ENCODE peak calls at places on chromosome 16, in five cellular contexts. H, R, A, P and Y are unnamed samples.

GRCh38 chr16:76235426-76235825 is 41.8 kb upstream of the CNTNAP4 start:
- DNase-seq in P (no peak), R (no peak), H (no peak), A (no peak), Y (no peak)

GRCh38 chr16:70455910-70456309 is 1.5 kb downstream of the FCSK start:
- DNase-seq in H (no peak), P (no peak), R (peak; percentile 42), A (no peak), Y (no peak)

GRCh38 chr16:56477096-56477878 is 25.9 kb downstream of the OGFOD1 start:
- DNase-seq in R (no peak), H (peak; percentile 86), P (peak; percentile 59), A (no peak), Y (peak; percentile 30)

GRCh38 chr16:2333772-2334379 is 6.7 kb downstream of the ABCA3 start:
- DNase-seq in P (no peak), R (no peak), H (no peak), A (no peak), Y (no peak)

GRCh38 chr16:48217708-48218107 is 26.4 kb upstream of the LONP2 start:
- DNase-seq in P (no peak), H (peak; percentile 23), R (no peak), A (no peak), Y (no peak)

GRCh38 chr16:6360641-6361040 is 972.0 kb upstream of the RBFOX1 start:
- DNase-seq in H (no peak), P (no peak), A (no peak), R (no peak), Y (no peak)

GRCh38 chr16:82660078-82660645 is 33.4 kb downstream of the CDH13 start:
- DNase-seq in P (no peak), A (no peak), H (peak; percentile 80), R (no peak), Y (peak; percentile 57)

GRCh38 chr16:55759983-55760664 is 72.8 kb downstream of the CES1 start:
- DNase-seq in A (no peak), P (no peak), R (no peak), H (no peak), Y (no peak)

GRCh38 chr16:70395345-70395901 is 43.5 kb downstream of the ST3GAL2 start:
- DNase-seq in H (peak; percentile 56), A (peak; percentile 75), P (no peak), R (peak; percentile 76), Y (peak; percentile 73)

GRCh38 chr16:75614247-75614897 is 8.7 kb downstream of the ADAT1 start:
- DNase-seq in R (no peak), A (no peak), H (peak; percentile 26), P (peak; percentile 22), Y (no peak)

GRCh38 chr16:47750371-47750770 is 289.2 kb downstream of the PHKB start:
- DNase-seq in R (no peak), H (no peak), P (no peak), A (no peak), Y (no peak)

GRCh38 chr16:51880776-51881175 is 666.2 kb downstream of the TOX3 start:
- DNase-seq in H (peak; percentile 47), P (peak; percentile 58), A (no peak), R (no peak), Y (no peak)

GRCh38 chr16:26316683-26317464 is 625.1 kb downstream of the HS3ST4 start:
- DNase-seq in H (no peak), P (no peak), R (no peak), A (no peak), Y (no peak)

GRCh38 chr16:89197033-89197632 is 3.2 kb downstream of the SLC22A31 start:
- DNase-seq in R (no peak), H (no peak), A (no peak), P (no peak), Y (no peak)

GRCh38 chr16:88453621-88454314 is 688 bp downstream of the ZFPM1 start:
- DNase-seq in R (peak; percentile 24), A (no peak), H (no peak), P (no peak), Y (peak; percentile 59)

GRCh38 chr16:84599528-84600202 is 18.2 kb downstream of the COTL1 start:
- DNase-seq in H (peak; percentile 94), A (peak; percentile 76), R (peak; percentile 71), P (no peak), Y (peak; percentile 93)

GRCh38 chr16:2692948-2693651 is 10.8 kb downstream of the KCTD5 start:
- DNase-seq in H (no peak), A (no peak), R (no peak), P (no peak), Y (no peak)

GRCh38 chr16:65954446-65954845 is 412.0 kb upstream of the CDH5 start:
- DNase-seq in A (no peak), H (no peak), R (no peak), P (no peak), Y (no peak)
- TF ChIP-seq CTCF in A (no peak), H (no peak), R (no peak), P (no peak), Y (no peak)

GRCh38 chr16:30063893-30064745 is 1.4 kb upstream of the ALDOA start:
- DNase-seq in R (peak; percentile 87), P (no peak), A (peak; percentile 92), H (no peak), Y (peak; percentile 87)
- TF ChIP-seq CTCF in R (peak; percentile 78), P (peak; percentile 15), A (peak; percentile 31), H (peak; percentile 19), Y (no peak)

GRCh38 chr16:22627043-22627442 is 116.4 kb downstream of the NPIPB5 start:
- DNase-seq in H (no peak), R (no peak), A (no peak), P (no peak), Y (no peak)
- TF ChIP-seq CTCF in H (no peak), R (no peak), A (no peak), P (no peak), Y (no peak)

GRCh38 chr16:85675528-85675927 is 13.2 kb downstream of the GINS2 start:
- DNase-seq in A (no peak), P (no peak), H (peak; percentile 55), R (peak; percentile 43), Y (no peak)
- TF ChIP-seq CTCF in A (no peak), P (peak; percentile 48), H (peak; percentile 66), R (peak; percentile 75), Y (no peak)

DNA sequence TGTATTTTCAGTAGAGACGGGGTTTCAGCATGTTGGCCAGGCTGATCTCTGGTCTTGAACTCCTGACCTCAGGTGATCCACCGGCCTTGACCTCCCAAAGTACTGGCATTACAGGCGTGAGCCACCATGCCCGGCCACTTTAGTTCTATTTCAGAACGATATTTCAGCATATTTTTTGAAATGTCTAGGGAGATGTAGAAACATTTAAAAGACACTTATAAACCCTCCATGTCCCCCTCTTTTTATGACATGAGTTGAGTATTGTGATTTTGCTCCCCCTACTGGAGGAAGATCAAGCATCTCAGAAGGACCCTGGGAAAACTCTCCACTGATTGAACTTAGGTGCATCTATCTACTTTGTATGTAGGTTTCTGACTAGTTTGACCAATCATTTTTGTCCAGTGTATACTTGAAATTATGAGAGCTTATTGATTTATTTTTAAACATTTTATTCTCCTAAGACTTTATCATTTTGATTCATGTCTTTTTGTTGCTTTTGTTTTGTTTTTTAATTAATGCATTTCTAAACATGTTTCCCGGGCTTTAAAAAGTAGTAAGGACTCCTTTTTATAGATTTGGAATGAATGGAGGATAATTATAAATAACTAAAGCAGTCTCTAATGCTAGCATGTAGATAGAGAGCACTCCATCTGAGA is 105.1 kb downstream of the CHD9 start:
- DNase-seq in P (no peak), R (peak; percentile 75), H (peak; percentile 73), A (no peak), Y (peak; percentile 26)
- TF ChIP-seq CTCF in P (peak; percentile 77), R (peak; percentile 91), H (peak; percentile 71), A (peak; percentile 69), Y (peak; percentile 72)

GRCh38 chr16:67645397-67646121 is 615 bp downstream of the CARMIL2 start:
- DNase-seq in H (no peak), P (no peak), A (no peak), R (peak; percentile 45), Y (peak; percentile 27)
- TF ChIP-seq CTCF in H (no peak), P (no peak), A (no peak), R (no peak), Y (no peak)

GRCh38 chr16:81445143-81445922 is 725 bp downstream of the CMIP start:
- DNase-seq in R (peak; percentile 67), H (no peak), P (no peak), A (no peak), Y (peak; percentile 67)
- TF ChIP-seq CTCF in R (peak; percentile 68), H (peak; percentile 23), P (peak; percentile 40), A (no peak), Y (peak; percentile 62)

GRCh38 chr16:289395-289997 is 6.5 kb downstream of the PDIA2 start:
- DNase-seq in R (no peak), A (no peak), P (no peak), H (no peak), Y (no peak)

GRCh38 chr16:291539-291938 is 8.6 kb downstream of the PDIA2 start:
- DNase-seq in A (no peak), H (no peak), R (no peak), P (no peak), Y (no peak)

GRCh38 chr16:290015-290680 is 7.2 kb downstream of the PDIA2 start:
- DNase-seq in H (no peak), R (no peak), P (no peak), A (no peak), Y (no peak)

GRCh38 chr16:293043-293775 is 10.2 kb downstream of the PDIA2 start:
- DNase-seq in R (no peak), A (no peak), P (no peak), H (no peak), Y (no peak)

DNA sequence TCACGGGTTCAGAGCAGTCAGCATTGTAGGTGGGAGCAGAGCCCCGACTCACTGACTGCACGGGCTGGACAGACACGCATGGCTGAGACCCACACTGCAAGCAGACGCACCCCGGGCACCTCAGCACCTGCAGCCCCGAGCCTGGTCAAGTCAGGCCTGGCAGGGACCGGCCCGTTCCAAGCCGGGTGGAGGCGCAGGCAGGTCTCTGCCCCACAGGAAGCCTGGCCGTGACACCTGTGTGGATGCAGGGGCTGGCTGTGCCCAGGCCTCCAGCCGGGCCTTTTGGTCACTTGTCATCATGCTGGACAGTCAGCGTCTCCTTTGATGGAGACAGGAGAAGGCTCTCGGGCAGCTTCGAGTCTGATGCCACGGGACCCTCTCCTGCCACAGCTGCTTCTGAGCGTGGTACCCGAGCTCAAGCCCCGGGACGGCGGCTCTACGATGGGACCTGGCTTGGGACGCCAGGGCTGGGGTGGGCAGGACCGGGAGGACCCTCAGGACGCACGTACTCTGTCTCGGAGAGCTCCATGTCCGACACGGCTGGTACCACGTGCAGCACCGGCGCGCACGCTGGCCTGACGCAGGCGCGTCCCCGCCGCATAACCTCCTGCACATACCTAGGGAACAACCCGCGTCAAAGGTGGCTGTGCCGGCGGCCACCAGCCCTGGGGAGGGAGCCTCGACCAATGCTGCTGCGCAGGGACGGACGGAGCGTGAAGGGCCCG is 7.9 kb downstream of the PDIA2 start:
- DNase-seq in A (no peak), H (no peak), R (no peak), P (no peak), Y (no peak)
- TF ChIP-seq CTCF in A (no peak), H (no peak), R (no peak), P (no peak), Y (no peak)

GRCh38 chr16:63289834-63290460 is 1253.7 kb upstream of the CDH8 start:
- DNase-seq in H (peak; percentile 37), A (no peak), R (peak; percentile 39), P (no peak), Y (peak; percentile 19)
- TF ChIP-seq CTCF in H (peak; percentile 60), A (no peak), R (peak; percentile 84), P (no peak), Y (peak; percentile 55)